ENCODE peak calls at places on chromosomes 5 and 9, in five cellular contexts. B is AG04450; N is stimulated activated CD4-positive, alpha-beta T cell treated with anti-CD3 and anti-CD28 coated beads, Interleukin-15, amount 100 ng/mL, for 24 hours; D is EH; V is left colon. P is an unnamed sample.

GRCh38 chr5:145204741-145205140 is 630.4 kb downstream of the PRELID2 start:
- DNase-seq in B (no peak), V (no peak), D (no peak), N (no peak), P (no peak)

GRCh38 chr5:94694671-94695070 is 76.2 kb downstream of the SLF1 start:
- DNase-seq in D (peak), V (no peak), N (no peak), B (no peak), P (no peak)

GRCh38 chr5:138000102-138000723 is 32.7 kb downstream of the FAM13B start:
- DNase-seq in V (no peak), D (peak), N (no peak), B (no peak), P (no peak)

GRCh38 chr9:89428901-89429890 is 68.7 kb downstream of the SEMA4D start:
- DNase-seq in N (peak), D (no peak), B (no peak), V (no peak), P (no peak)

GRCh38 chr5:136004436-136004835 is 24.4 kb upstream of the TGFBI start:
- DNase-seq in B (no peak), N (no peak), D (peak), V (no peak), P (no peak)

GRCh38 chr9:16445141-16445920 is 425.1 kb downstream of the BNC2 start:
- DNase-seq in D (peak), B (no peak), V (no peak), N (no peak), P (no peak)

GRCh38 chr5:115977988-115978387 is 15.7 kb downstream of the LVRN start:
- DNase-seq in V (no peak), B (peak), D (peak), N (no peak), P (no peak)

GRCh38 chr5:157999696-158000095 is 140.8 kb upstream of the CLINT1 start:
- DNase-seq in N (no peak), V (no peak), D (no peak), B (no peak), P (no peak)

GRCh38 chr5:141517902-141518610 is 29.2 kb downstream of the PCDHGC5 start:
- DNase-seq in N (no peak), B (peak), D (peak), V (no peak), P (no peak)

GRCh38 chr5:159539678-159540077 is 209.4 kb upstream of the IL12B start:
- DNase-seq in D (no peak), V (no peak), N (no peak), B (no peak), P (no peak)

GRCh38 chr9:75910716-75911115 is 20.2 kb downstream of the PCSK5 start:
- DNase-seq in B (no peak), N (no peak), D (no peak), V (no peak), P (no peak)

GRCh38 chr9:92964981-92965758 is 17.8 kb downstream of the FGD3 start:
- DNase-seq in N (peak), D (no peak), V (no peak), B (no peak), P (no peak)

GRCh38 chr5:33994845-33995244 is 10.4 kb upstream of the SLC45A2 start:
- DNase-seq in N (no peak), V (no peak), D (peak), B (no peak), P (no peak)

GRCh38 chr5:125487231-125487630 is 740.8 kb upstream of the ZNF608 start:
- DNase-seq in N (no peak), V (no peak), D (no peak), B (no peak), P (no peak)

GRCh38 chr9:119917175-119917574 is 547.9 kb upstream of the BRINP1 start:
- DNase-seq in N (no peak), B (no peak), D (no peak), V (no peak), P (no peak)

GRCh38 chr5:135030123-135030517 is 3.9 kb downstream of the PITX1 start:
- DNase-seq in N (no peak), D (no peak), V (no peak), B (no peak), P (no peak)

GRCh38 chr5:150522504-150523464 is 14.9 kb downstream of the NDST1 start:
- DNase-seq in N (no peak), D (no peak), B (no peak), V (no peak), P (no peak)

GRCh38 chr9:90789862-90790261 is 11.8 kb upstream of the SYK start:
- DNase-seq in V (no peak), B (no peak), N (no peak), D (no peak), P (no peak)

GRCh38 chr5:80754900-80755299 is 100.1 kb upstream of the DHFR start:
- DNase-seq in N (peak), D (peak), V (peak), B (no peak), P (peak)

GRCh38 chr5:177067491-177067890 is 19.2 kb upstream of the FGFR4 start:
- DNase-seq in V (no peak), D (peak), N (no peak), B (no peak), P (no peak)

GRCh38 chr5:103243665-103244064 is 14.9 kb upstream of the MACIR start:
- DNase-seq in N (no peak), D (peak), B (no peak), V (no peak), P (no peak)

GRCh38 chr9:36731576-36731975 is 158.9 kb downstream of the MELK start:
- DNase-seq in D (peak), N (no peak), V (no peak), B (peak), P (no peak)

GRCh38 chr5:68424799-68425537 is 209.4 kb downstream of the PIK3R1 start:
- DNase-seq in N (peak), D (peak), B (no peak), V (no peak), P (peak)

GRCh38 chr9:90102292-90102901 is 497.6 kb downstream of the GADD45G start:
- DNase-seq in N (peak), V (peak), D (peak), B (peak), P (peak)

GRCh38 chr5:163649522-163649921 is 144.1 kb downstream of the MAT2B start:
- DNase-seq in B (no peak), V (no peak), N (no peak), D (peak), P (no peak)

GRCh38 chr9:129242971-129243561 is 65.0 kb upstream of the IER5L start:
- DNase-seq in B (no peak), V (peak), D (peak), N (no peak), P (no peak)

GRCh38 chr9:113316032-113316431 is 12.9 kb upstream of the RNF183 start:
- DNase-seq in V (no peak), D (no peak), N (no peak), B (no peak), P (no peak)

GRCh38 chr5:149455889-149456409 is 76.9 kb upstream of the IL17B start:
- DNase-seq in D (peak), B (no peak), V (no peak), N (no peak), P (no peak)

P was measured in GM19239.